ENCODE peak calls at places on chromosomes 1 and 21, in ten cellular contexts. One of them, this sample, is unnamed. For H3K9me3 and H3K27me3, the result is how much of the 10 kb centered on the place peaks cover.

GRCh38 chr21:28633803-28634572 is 358.7 kb downstream of the LTN1 start:
- DNase-seq in tibial nerve: no peak
- DNase-seq in adrenal gland: no peak
- DNase-seq in stomach: no peak
- DNase-seq in uterus: peak
- DNase-seq in transverse colon: no peak
- DNase-seq in IMR-90: peak
- DNase-seq in HepG2: no peak
- DNase-seq in breast epithelium: no peak
- DNase-seq in suprapubic skin: no peak
- DNase-seq in this sample: no peak

GRCh38 chr1:205750683-205751651 is 985 bp upstream of the NUCKS1 start:
- DNase-seq in tibial nerve: no peak
- DNase-seq in adrenal gland: no peak
- DNase-seq in stomach: no peak
- DNase-seq in uterus: no peak
- DNase-seq in transverse colon: no peak
- DNase-seq in IMR-90: no peak
- DNase-seq in HepG2: no peak
- DNase-seq in breast epithelium: no peak
- DNase-seq in suprapubic skin: no peak
- DNase-seq in this sample: peak

GRCh38 chr1:31583995-31584868 is 7.9 kb downstream of the TINAGL1 start:
- DNase-seq in tibial nerve: no peak
- DNase-seq in adrenal gland: peak
- DNase-seq in stomach: peak
- DNase-seq in uterus: peak
- DNase-seq in transverse colon: peak
- DNase-seq in IMR-90: peak
- DNase-seq in HepG2: peak
- DNase-seq in breast epithelium: no peak
- DNase-seq in suprapubic skin: no peak
- DNase-seq in this sample: peak

GRCh38 chr1:205360166-205360565 is 3.4 kb upstream of the KLHDC8A start:
- DNase-seq in tibial nerve: no peak
- DNase-seq in adrenal gland: peak
- DNase-seq in stomach: no peak
- DNase-seq in uterus: no peak
- DNase-seq in transverse colon: no peak
- DNase-seq in IMR-90: no peak
- DNase-seq in HepG2: no peak
- DNase-seq in breast epithelium: no peak
- DNase-seq in suprapubic skin: no peak
- DNase-seq in this sample: peak

GRCh38 chr1:3910049-3910731 is 10.1 kb upstream of the C1orf174 start:
- DNase-seq in tibial nerve: no peak
- DNase-seq in adrenal gland: no peak
- DNase-seq in stomach: no peak
- DNase-seq in uterus: no peak
- DNase-seq in transverse colon: no peak
- DNase-seq in IMR-90: no peak
- DNase-seq in HepG2: no peak
- DNase-seq in breast epithelium: no peak
- DNase-seq in suprapubic skin: peak
- DNase-seq in this sample: no peak

GRCh38 chr1:226310123-226310540 is 1.2 kb upstream of the LIN9 start:
- DNase-seq in tibial nerve: no peak
- DNase-seq in adrenal gland: no peak
- DNase-seq in stomach: no peak
- DNase-seq in uterus: no peak
- DNase-seq in transverse colon: no peak
- DNase-seq in IMR-90: no peak
- DNase-seq in HepG2: peak
- DNase-seq in breast epithelium: no peak
- DNase-seq in suprapubic skin: no peak
- DNase-seq in this sample: no peak

GRCh38 chr1:221141606-221142285 is 262.5 kb downstream of the HLX start:
- DNase-seq in tibial nerve: no peak
- DNase-seq in adrenal gland: no peak
- DNase-seq in stomach: no peak
- DNase-seq in uterus: no peak
- DNase-seq in transverse colon: no peak
- DNase-seq in IMR-90: no peak
- DNase-seq in HepG2: no peak
- DNase-seq in breast epithelium: no peak
- DNase-seq in suprapubic skin: no peak
- DNase-seq in this sample: no peak

GRCh38 chr1:36565576-36566501 is 83.1 kb upstream of the CSF3R start:
- DNase-seq in tibial nerve: no peak
- DNase-seq in adrenal gland: no peak
- DNase-seq in stomach: no peak
- DNase-seq in uterus: no peak
- DNase-seq in transverse colon: no peak
- DNase-seq in IMR-90: no peak
- DNase-seq in HepG2: no peak
- DNase-seq in breast epithelium: peak
- DNase-seq in suprapubic skin: peak
- DNase-seq in this sample: peak

GRCh38 chr1:54180666-54181360 is 19.0 kb downstream of the CYB5RL start:
- DNase-seq in tibial nerve: no peak
- DNase-seq in adrenal gland: no peak
- DNase-seq in stomach: no peak
- DNase-seq in uterus: no peak
- DNase-seq in transverse colon: no peak
- DNase-seq in IMR-90: no peak
- DNase-seq in HepG2: no peak
- DNase-seq in breast epithelium: no peak
- DNase-seq in suprapubic skin: no peak
- DNase-seq in this sample: no peak

GRCh38 chr1:203475012-203475981 is at the start of gene PRELP:
- DNase-seq in tibial nerve: peak
- DNase-seq in adrenal gland: peak
- DNase-seq in stomach: peak
- DNase-seq in uterus: peak
- DNase-seq in transverse colon: peak
- DNase-seq in IMR-90: peak
- DNase-seq in HepG2: no peak
- DNase-seq in breast epithelium: no peak
- DNase-seq in suprapubic skin: no peak
- DNase-seq in this sample: peak

GRCh38 chr1:46551597-46552095 is at the start of gene KNCN:
- DNase-seq in tibial nerve: no peak
- DNase-seq in adrenal gland: no peak
- DNase-seq in stomach: no peak
- DNase-seq in uterus: no peak
- DNase-seq in transverse colon: no peak
- DNase-seq in IMR-90: no peak
- DNase-seq in HepG2: no peak
- DNase-seq in breast epithelium: no peak
- DNase-seq in suprapubic skin: peak
- DNase-seq in this sample: no peak

GRCh38 chr1:220113136-220113695 is 19.3 kb downstream of the IARS2 start:
- DNase-seq in tibial nerve: no peak
- DNase-seq in adrenal gland: no peak
- DNase-seq in stomach: no peak
- DNase-seq in uterus: no peak
- DNase-seq in transverse colon: no peak
- DNase-seq in IMR-90: peak
- DNase-seq in HepG2: peak
- DNase-seq in breast epithelium: no peak
- DNase-seq in suprapubic skin: no peak
- DNase-seq in this sample: no peak

GRCh38 chr1:147177611-147178370 is 5.5 kb upstream of the PRKAB2 start:
- DNase-seq in tibial nerve: no peak
- DNase-seq in adrenal gland: peak
- DNase-seq in stomach: no peak
- DNase-seq in uterus: no peak
- DNase-seq in transverse colon: no peak
- DNase-seq in IMR-90: peak
- DNase-seq in HepG2: no peak
- DNase-seq in breast epithelium: no peak
- DNase-seq in suprapubic skin: no peak
- DNase-seq in this sample: peak

GRCh38 chr1:72954943-72955342 is 672.6 kb upstream of the NEGR1 start:
- DNase-seq in tibial nerve: no peak
- DNase-seq in adrenal gland: no peak
- DNase-seq in stomach: no peak
- DNase-seq in uterus: no peak
- DNase-seq in transverse colon: no peak
- DNase-seq in IMR-90: no peak
- DNase-seq in HepG2: no peak
- DNase-seq in breast epithelium: no peak
- DNase-seq in suprapubic skin: no peak
- DNase-seq in this sample: no peak

GRCh38 chr1:181392613-181393170 is 90.6 kb upstream of the CACNA1E start:
- DNase-seq in tibial nerve: no peak
- DNase-seq in adrenal gland: no peak
- DNase-seq in stomach: no peak
- DNase-seq in uterus: no peak
- DNase-seq in transverse colon: no peak
- DNase-seq in IMR-90: no peak
- DNase-seq in HepG2: no peak
- DNase-seq in breast epithelium: no peak
- DNase-seq in suprapubic skin: no peak
- DNase-seq in this sample: no peak

GRCh38 chr1:29673669-29674624 is 437.6 kb downstream of the PTPRU start:
- DNase-seq in tibial nerve: no peak
- DNase-seq in adrenal gland: no peak
- DNase-seq in stomach: peak
- DNase-seq in uterus: no peak
- DNase-seq in transverse colon: no peak
- DNase-seq in IMR-90: no peak
- DNase-seq in HepG2: no peak
- DNase-seq in breast epithelium: no peak
- DNase-seq in suprapubic skin: no peak
- DNase-seq in this sample: no peak

GRCh38 chr1:211548321-211549091 is 30.5 kb downstream of the SLC30A1 start:
- DNase-seq in tibial nerve: no peak
- DNase-seq in adrenal gland: no peak
- DNase-seq in stomach: no peak
- DNase-seq in uterus: no peak
- DNase-seq in transverse colon: peak
- DNase-seq in IMR-90: no peak
- DNase-seq in HepG2: no peak
- DNase-seq in breast epithelium: no peak
- DNase-seq in suprapubic skin: no peak
- DNase-seq in this sample: peak

GRCh38 chr1:152866321-152866720 is 6.5 kb downstream of the LCE7A start:
- DNase-seq in tibial nerve: no peak
- DNase-seq in adrenal gland: no peak
- DNase-seq in stomach: no peak
- DNase-seq in uterus: no peak
- DNase-seq in transverse colon: no peak
- DNase-seq in IMR-90: no peak
- DNase-seq in HepG2: no peak
- DNase-seq in breast epithelium: no peak
- DNase-seq in suprapubic skin: no peak
- DNase-seq in this sample: no peak

GRCh38 chr1:152860129-152860528 is 333 bp downstream of the LCE7A start:
- DNase-seq in tibial nerve: no peak
- DNase-seq in adrenal gland: no peak
- DNase-seq in stomach: no peak
- DNase-seq in uterus: no peak
- DNase-seq in transverse colon: no peak
- DNase-seq in IMR-90: no peak
- DNase-seq in HepG2: no peak
- DNase-seq in breast epithelium: no peak
- DNase-seq in suprapubic skin: no peak
- DNase-seq in this sample: no peak

GRCh38 chr1:152858062-152858461 is 1.7 kb upstream of the LCE7A start:
- DNase-seq in tibial nerve: no peak
- DNase-seq in adrenal gland: no peak
- DNase-seq in stomach: no peak
- DNase-seq in uterus: no peak
- DNase-seq in transverse colon: no peak
- DNase-seq in IMR-90: no peak
- DNase-seq in HepG2: no peak
- DNase-seq in breast epithelium: no peak
- DNase-seq in suprapubic skin: no peak
- DNase-seq in this sample: no peak

GRCh38 chr1:152859696-152860095 is at the start of gene LCE7A:
- DNase-seq in tibial nerve: no peak
- DNase-seq in adrenal gland: no peak
- DNase-seq in stomach: no peak
- DNase-seq in uterus: no peak
- DNase-seq in transverse colon: no peak
- DNase-seq in IMR-90: no peak
- DNase-seq in HepG2: no peak
- DNase-seq in breast epithelium: no peak
- DNase-seq in suprapubic skin: no peak
- DNase-seq in this sample: no peak

GRCh38 chr1:152861374-152861773 is 1.6 kb downstream of the LCE7A start:
- DNase-seq in tibial nerve: no peak
- DNase-seq in adrenal gland: no peak
- DNase-seq in stomach: no peak
- DNase-seq in uterus: no peak
- DNase-seq in transverse colon: no peak
- DNase-seq in IMR-90: no peak
- DNase-seq in HepG2: no peak
- DNase-seq in breast epithelium: no peak
- DNase-seq in suprapubic skin: no peak
- DNase-seq in this sample: no peak
- H3K9me3 ChIP-seq in tibial nerve: under half
- H3K9me3 ChIP-seq in adrenal gland: under half
- H3K9me3 ChIP-seq in stomach: under half
- H3K9me3 ChIP-seq in uterus: under half
- H3K9me3 ChIP-seq in transverse colon: under half
- H3K9me3 ChIP-seq in IMR-90: under half
- H3K9me3 ChIP-seq in HepG2: under half
- H3K9me3 ChIP-seq in breast epithelium: under half
- H3K9me3 ChIP-seq in suprapubic skin: under half
- H3K9me3 ChIP-seq in this sample: under half

GRCh38 chr1:229645296-229646050 is 19.4 kb downstream of the URB2 start:
- DNase-seq in tibial nerve: no peak
- DNase-seq in adrenal gland: no peak
- DNase-seq in stomach: no peak
- DNase-seq in uterus: no peak
- DNase-seq in transverse colon: no peak
- DNase-seq in IMR-90: no peak
- DNase-seq in HepG2: no peak
- DNase-seq in breast epithelium: no peak
- DNase-seq in suprapubic skin: no peak
- DNase-seq in this sample: peak
- H3K27me3 ChIP-seq in tibial nerve: under half
- H3K27me3 ChIP-seq in adrenal gland: under half
- H3K27me3 ChIP-seq in stomach: under half
- H3K27me3 ChIP-seq in uterus: under half
- H3K27me3 ChIP-seq in transverse colon: under half
- H3K27me3 ChIP-seq in IMR-90: under half
- H3K27me3 ChIP-seq in HepG2: under half
- H3K27me3 ChIP-seq in breast epithelium: under half
- H3K27me3 ChIP-seq in suprapubic skin: under half
- H3K27me3 ChIP-seq in this sample: under half

GRCh38 chr1:115337633-115338456 is at the start of gene NGF:
- DNase-seq in tibial nerve: peak
- DNase-seq in adrenal gland: no peak
- DNase-seq in stomach: no peak
- DNase-seq in uterus: peak
- DNase-seq in transverse colon: no peak
- DNase-seq in IMR-90: peak
- DNase-seq in HepG2: no peak
- DNase-seq in breast epithelium: no peak
- DNase-seq in suprapubic skin: peak
- DNase-seq in this sample: peak
- TF ChIP-seq POLR2A in tibial nerve: peak
- TF ChIP-seq POLR2A in adrenal gland: no peak
- TF ChIP-seq POLR2A in stomach: no peak
- TF ChIP-seq POLR2A in uterus: peak
- TF ChIP-seq POLR2A in transverse colon: no peak
- TF ChIP-seq POLR2A in IMR-90: peak
- TF ChIP-seq POLR2A in HepG2: no peak
- TF ChIP-seq POLR2A in breast epithelium: no peak
- TF ChIP-seq POLR2A in suprapubic skin: no peak
- TF ChIP-seq POLR2A in this sample: no peak

GRCh38 chr21:7957713-7958064 is 2563.7 kb upstream of the TPTE start:
- DNase-seq in tibial nerve: no peak
- DNase-seq in adrenal gland: no peak
- DNase-seq in stomach: no peak
- DNase-seq in uterus: no peak
- DNase-seq in transverse colon: no peak
- DNase-seq in IMR-90: no peak
- DNase-seq in HepG2: no peak
- DNase-seq in breast epithelium: no peak
- DNase-seq in suprapubic skin: no peak
- DNase-seq in this sample: no peak
- H3K9me3 ChIP-seq in tibial nerve: under half
- H3K9me3 ChIP-seq in adrenal gland: under half
- H3K9me3 ChIP-seq in stomach: under half
- H3K9me3 ChIP-seq in uterus: under half
- H3K9me3 ChIP-seq in transverse colon: half or more
- H3K9me3 ChIP-seq in IMR-90: under half
- H3K9me3 ChIP-seq in HepG2: under half
- H3K9me3 ChIP-seq in breast epithelium: half or more
- H3K9me3 ChIP-seq in suprapubic skin: half or more
- H3K9me3 ChIP-seq in this sample: under half